ENCODE peak calls at places on chromosomes 6 and 20, in five cellular contexts. One of them, this sample, is unnamed.

GRCh38 chr20:19026121-19026878 is 186.1 kb upstream of the SLC24A3 start:
- ATAC-seq in HepG2: no peak
- ATAC-seq in GM12878: peak; percentile 86
- ATAC-seq in A549: no peak
- ATAC-seq in upper lobe of left lung: peak; percentile 45
- ATAC-seq in this sample: peak; percentile 25

GRCh38 chr6:10404107-10404798 is 10.6 kb downstream of the TFAP2A start:
- ATAC-seq in A549: peak; percentile 93
- ATAC-seq in upper lobe of left lung: peak; percentile 95
- ATAC-seq in HepG2: no peak
- ATAC-seq in GM12878: peak; percentile 95
- ATAC-seq in this sample: peak; percentile 96

GRCh38 chr6:22828179-22829062 is 259.1 kb downstream of the HDGFL1 start:
- ATAC-seq in A549: peak; percentile 95
- ATAC-seq in HepG2: peak; percentile 72
- ATAC-seq in upper lobe of left lung: peak; percentile 88
- ATAC-seq in GM12878: peak; percentile 66
- ATAC-seq in this sample: peak; percentile 79

GRCh38 chr20:19552144-19552895 is 205.7 kb upstream of the RIN2 start:
- ATAC-seq in GM12878: no peak
- ATAC-seq in HepG2: peak; percentile 89
- ATAC-seq in upper lobe of left lung: peak; percentile 89
- ATAC-seq in A549: peak; percentile 85
- ATAC-seq in this sample: peak; percentile 89

GRCh38 chr6:56009620-56010019 is 134.2 kb upstream of the BMP5 start:
- ATAC-seq in GM12878: no peak
- ATAC-seq in HepG2: no peak
- ATAC-seq in upper lobe of left lung: no peak
- ATAC-seq in A549: no peak
- ATAC-seq in this sample: no peak

GRCh38 chr6:20056350-20056992 is 155.8 kb downstream of the MBOAT1 start:
- ATAC-seq in GM12878: peak; percentile 65
- ATAC-seq in HepG2: peak; percentile 73
- ATAC-seq in A549: peak; percentile 61
- ATAC-seq in upper lobe of left lung: no peak
- ATAC-seq in this sample: peak; percentile 26

GRCh38 chr6:63475707-63476106 is 96.6 kb upstream of the LOC128125822 start:
- ATAC-seq in HepG2: peak; percentile 74
- ATAC-seq in GM12878: no peak
- ATAC-seq in upper lobe of left lung: no peak
- ATAC-seq in A549: peak; percentile 65
- ATAC-seq in this sample: no peak

GRCh38 chr6:131683479-131683878 is 17.7 kb downstream of the OR2A4 start:
- ATAC-seq in A549: no peak
- ATAC-seq in upper lobe of left lung: no peak
- ATAC-seq in HepG2: no peak
- ATAC-seq in GM12878: peak; percentile 77
- ATAC-seq in this sample: no peak

GRCh38 chr6:37812835-37813234 is 6.7 kb upstream of the ZFAND3 start:
- ATAC-seq in GM12878: no peak
- ATAC-seq in A549: no peak
- ATAC-seq in upper lobe of left lung: peak; percentile 34
- ATAC-seq in HepG2: no peak
- ATAC-seq in this sample: no peak

GRCh38 chr20:16942702-16943101 is 194.5 kb downstream of the OTOR start:
- ATAC-seq in upper lobe of left lung: no peak
- ATAC-seq in GM12878: no peak
- ATAC-seq in A549: no peak
- ATAC-seq in HepG2: peak; percentile 73
- ATAC-seq in this sample: no peak

GRCh38 chr6:169240125-169240524 is 13.5 kb downstream of the THBS2 start:
- ATAC-seq in upper lobe of left lung: no peak
- ATAC-seq in GM12878: no peak
- ATAC-seq in HepG2: no peak
- ATAC-seq in A549: no peak
- ATAC-seq in this sample: no peak

GRCh38 chr6:141402489-141402888 is 730.2 kb upstream of the GJE1 start:
- ATAC-seq in HepG2: no peak
- ATAC-seq in upper lobe of left lung: no peak
- ATAC-seq in GM12878: no peak
- ATAC-seq in A549: no peak
- ATAC-seq in this sample: no peak

GRCh38 chr6:7112741-7113313 is 5.1 kb downstream of the RREB1 start:
- ATAC-seq in HepG2: peak; percentile 58
- ATAC-seq in upper lobe of left lung: peak; percentile 67
- ATAC-seq in A549: peak; percentile 64
- ATAC-seq in GM12878: peak; percentile 55
- ATAC-seq in this sample: no peak

GRCh38 chr6:5234869-5235268 is 25.9 kb downstream of the LYRM4 start:
- ATAC-seq in A549: no peak
- ATAC-seq in HepG2: no peak
- ATAC-seq in upper lobe of left lung: no peak
- ATAC-seq in GM12878: no peak
- ATAC-seq in this sample: no peak

GRCh38 chr6:85464260-85464644 is 14.4 kb downstream of the NT5E start:
- ATAC-seq in upper lobe of left lung: peak; percentile 30
- ATAC-seq in A549: peak; percentile 79
- ATAC-seq in HepG2: no peak
- ATAC-seq in GM12878: no peak
- ATAC-seq in this sample: peak; percentile 23

GRCh38 chr6:90547079-90547478 is 39.8 kb downstream of the MAP3K7 start:
- ATAC-seq in GM12878: no peak
- ATAC-seq in A549: no peak
- ATAC-seq in HepG2: no peak
- ATAC-seq in upper lobe of left lung: no peak
- ATAC-seq in this sample: no peak

GRCh38 chr20:3371757-3372156 is 35.7 kb downstream of the DNAAF9 start:
- ATAC-seq in A549: no peak
- ATAC-seq in HepG2: no peak
- ATAC-seq in upper lobe of left lung: no peak
- ATAC-seq in GM12878: no peak
- ATAC-seq in this sample: no peak

GRCh38 chr6:13724174-13724573 is 12.5 kb upstream of the RANBP9 start:
- ATAC-seq in HepG2: no peak
- ATAC-seq in upper lobe of left lung: peak; percentile 63
- ATAC-seq in GM12878: no peak
- ATAC-seq in A549: peak; percentile 70
- ATAC-seq in this sample: no peak

GRCh38 chr6:146985111-146985510 is 219.1 kb upstream of the STXBP5 start:
- ATAC-seq in upper lobe of left lung: no peak
- ATAC-seq in A549: peak; percentile 84
- ATAC-seq in GM12878: no peak
- ATAC-seq in HepG2: peak; percentile 82
- ATAC-seq in this sample: no peak

GRCh38 chr6:20680697-20681165 is 146.5 kb downstream of the CDKAL1 start:
- ATAC-seq in A549: no peak
- ATAC-seq in upper lobe of left lung: no peak
- ATAC-seq in HepG2: no peak
- ATAC-seq in GM12878: peak; percentile 88
- ATAC-seq in this sample: no peak

GRCh38 chr20:5127859-5128409 is 1.1 kb downstream of the CDS2 start:
- ATAC-seq in A549: no peak
- ATAC-seq in GM12878: no peak
- ATAC-seq in HepG2: peak; percentile 4
- ATAC-seq in upper lobe of left lung: no peak
- ATAC-seq in this sample: no peak

GRCh38 chr20:5127204-5127858 is 523 bp downstream of the CDS2 start:
- ATAC-seq in GM12878: peak; percentile 73
- ATAC-seq in HepG2: peak; percentile 63
- ATAC-seq in upper lobe of left lung: peak; percentile 27
- ATAC-seq in A549: peak; percentile 63
- ATAC-seq in this sample: no peak

GRCh38 chr20:5128886-5129285 is 2.1 kb downstream of the CDS2 start:
- ATAC-seq in upper lobe of left lung: no peak
- ATAC-seq in HepG2: no peak
- ATAC-seq in A549: no peak
- ATAC-seq in GM12878: no peak
- ATAC-seq in this sample: no peak

GRCh38 chr20:5122861-5123260 is 3.1 kb upstream of the PCNA start:
- ATAC-seq in GM12878: no peak
- ATAC-seq in HepG2: no peak
- ATAC-seq in A549: no peak
- ATAC-seq in upper lobe of left lung: no peak
- ATAC-seq in this sample: no peak

GRCh38 chr20:5126512-5127203 is at the start of gene CDS2:
- ATAC-seq in upper lobe of left lung: peak; percentile 99
- ATAC-seq in HepG2: peak; percentile 94
- ATAC-seq in GM12878: peak; percentile 93
- ATAC-seq in A549: peak; percentile 95
- ATAC-seq in this sample: peak; percentile 96
- TF ChIP-seq EP300 in upper lobe of left lung: no peak
- TF ChIP-seq EP300 in HepG2: peak; percentile 90
- TF ChIP-seq EP300 in GM12878: no peak
- TF ChIP-seq EP300 in A549: no peak
- TF ChIP-seq EP300 in this sample: no peak

DNA sequence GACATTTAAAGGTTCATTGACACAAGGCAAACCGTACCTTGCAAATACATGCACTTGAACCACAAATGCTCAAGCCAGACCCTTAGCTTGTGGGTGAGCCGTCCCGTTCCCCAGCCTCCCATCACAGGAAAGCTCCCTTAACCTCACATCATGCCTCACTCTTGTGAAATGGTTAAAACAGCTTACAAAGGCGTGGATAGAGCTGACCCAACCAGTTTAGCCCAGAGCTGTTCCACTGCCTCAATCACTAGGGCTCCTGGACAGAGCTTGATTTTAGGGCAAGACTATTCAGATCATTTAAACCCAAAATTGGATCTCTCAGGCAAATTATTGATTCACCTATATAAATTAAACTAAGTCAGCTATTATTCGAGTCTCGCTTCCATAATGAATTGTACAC is 229.6 kb upstream of the TAB2 start:
- ATAC-seq in GM12878: no peak
- ATAC-seq in upper lobe of left lung: no peak
- ATAC-seq in HepG2: no peak
- ATAC-seq in A549: no peak
- ATAC-seq in this sample: no peak
- H3K27ac ChIP-seq in GM12878: no peak overlapping the region
- H3K27ac ChIP-seq in upper lobe of left lung: no peak overlapping the region
- H3K27ac ChIP-seq in HepG2: no peak overlapping the region
- H3K27ac ChIP-seq in A549: no peak overlapping the region
- H3K27ac ChIP-seq in this sample: no peak overlapping the region

GRCh38 chr6:45812937-45813336 is 202.7 kb downstream of the CLIC5 start:
- ATAC-seq in GM12878: no peak
- ATAC-seq in upper lobe of left lung: no peak
- ATAC-seq in HepG2: no peak
- ATAC-seq in A549: no peak
- ATAC-seq in this sample: no peak
- TF ChIP-seq EP300 in GM12878: no peak
- TF ChIP-seq EP300 in upper lobe of left lung: no peak
- TF ChIP-seq EP300 in HepG2: no peak
- TF ChIP-seq EP300 in A549: no peak
- TF ChIP-seq EP300 in this sample: no peak

DNA sequence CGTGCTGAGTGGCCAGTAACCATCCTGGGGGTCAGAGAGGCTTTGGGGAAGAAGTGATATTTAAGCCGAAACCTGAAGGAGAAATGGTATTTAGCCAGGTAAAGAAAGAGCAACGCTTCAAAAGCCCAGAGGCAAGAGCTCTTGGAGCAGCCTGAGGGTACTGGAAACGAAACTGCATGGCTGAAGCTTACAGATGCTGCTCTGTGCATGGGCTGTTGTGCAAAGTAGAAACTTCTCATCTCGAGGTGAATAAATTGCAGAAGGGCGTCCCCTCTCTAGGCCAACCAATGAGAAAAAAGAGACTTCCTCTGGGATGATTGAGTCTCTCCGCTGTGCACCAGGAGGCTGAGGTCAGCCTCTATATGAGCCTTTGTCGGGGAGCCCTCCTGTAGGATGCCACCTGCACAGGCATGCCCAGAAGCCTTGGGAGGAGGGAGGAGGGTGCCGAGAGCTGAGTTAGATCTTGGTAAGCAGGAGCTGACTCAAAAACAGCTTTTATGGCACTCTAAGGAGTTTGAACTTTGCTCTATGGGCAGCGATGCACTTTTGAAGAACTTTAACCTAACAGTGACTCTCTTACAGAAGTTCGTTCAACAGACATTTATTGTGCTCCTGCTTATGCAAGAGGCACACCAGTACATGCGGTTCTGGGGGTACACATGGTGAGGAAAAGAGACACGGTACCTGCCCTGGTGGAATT is 61.6 kb upstream of the EDN1 start:
- ATAC-seq in HepG2: peak; percentile 80
- ATAC-seq in A549: no peak
- ATAC-seq in upper lobe of left lung: no peak
- ATAC-seq in GM12878: no peak
- ATAC-seq in this sample: no peak
- H3K27ac ChIP-seq in HepG2: no peak overlapping the region
- H3K27ac ChIP-seq in A549: no peak overlapping the region
- H3K27ac ChIP-seq in upper lobe of left lung: no peak overlapping the region
- H3K27ac ChIP-seq in GM12878: no peak overlapping the region
- H3K27ac ChIP-seq in this sample: no peak overlapping the region

This sample was measured in gastroesophageal sphincter.